ENCODE peak calls at places on chromosomes 2 and 18, in four cellular contexts. One of them, this sample, is unnamed.

GRCh38 chr2:103788875-103789715 is 1027.3 kb downstream of the TMEM182 start:
- DNase-seq in fibroblast of mammary gland: peak
- DNase-seq in cardiac muscle cell: no peak
- DNase-seq in heart left ventricle: peak
- DNase-seq in this sample: no peak

GRCh38 chr2:106956879-106957278 is 70.9 kb upstream of the ST6GAL2 start:
- DNase-seq in fibroblast of mammary gland: peak
- DNase-seq in cardiac muscle cell: peak
- DNase-seq in heart left ventricle: no peak
- DNase-seq in this sample: no peak

GRCh38 chr2:239640210-239640609 is 239.4 kb upstream of the HDAC4 start:
- DNase-seq in fibroblast of mammary gland: no peak
- DNase-seq in cardiac muscle cell: no peak
- DNase-seq in heart left ventricle: no peak
- DNase-seq in this sample: no peak

GRCh38 chr2:15841776-15842554 is 98.4 kb upstream of the MYCN start:
- DNase-seq in fibroblast of mammary gland: no peak
- DNase-seq in cardiac muscle cell: no peak
- DNase-seq in heart left ventricle: no peak
- DNase-seq in this sample: no peak

GRCh38 chr2:36469701-36470100 is 114.1 kb downstream of the CRIM1 start:
- DNase-seq in fibroblast of mammary gland: no peak
- DNase-seq in cardiac muscle cell: no peak
- DNase-seq in heart left ventricle: no peak
- DNase-seq in this sample: no peak

GRCh38 chr18:8701546-8702118 is 3.7 kb upstream of the MTCL1 start:
- DNase-seq in fibroblast of mammary gland: peak
- DNase-seq in cardiac muscle cell: peak
- DNase-seq in heart left ventricle: no peak
- DNase-seq in this sample: no peak

GRCh38 chr2:190843874-190844699 is 36.5 kb upstream of the GLS start:
- DNase-seq in fibroblast of mammary gland: peak
- DNase-seq in cardiac muscle cell: no peak
- DNase-seq in heart left ventricle: no peak
- DNase-seq in this sample: peak

GRCh38 chr2:75709297-75709696 is 1.4 kb downstream of the GCFC2 start:
- DNase-seq in fibroblast of mammary gland: peak
- DNase-seq in cardiac muscle cell: no peak
- DNase-seq in heart left ventricle: no peak
- DNase-seq in this sample: peak

DNA sequence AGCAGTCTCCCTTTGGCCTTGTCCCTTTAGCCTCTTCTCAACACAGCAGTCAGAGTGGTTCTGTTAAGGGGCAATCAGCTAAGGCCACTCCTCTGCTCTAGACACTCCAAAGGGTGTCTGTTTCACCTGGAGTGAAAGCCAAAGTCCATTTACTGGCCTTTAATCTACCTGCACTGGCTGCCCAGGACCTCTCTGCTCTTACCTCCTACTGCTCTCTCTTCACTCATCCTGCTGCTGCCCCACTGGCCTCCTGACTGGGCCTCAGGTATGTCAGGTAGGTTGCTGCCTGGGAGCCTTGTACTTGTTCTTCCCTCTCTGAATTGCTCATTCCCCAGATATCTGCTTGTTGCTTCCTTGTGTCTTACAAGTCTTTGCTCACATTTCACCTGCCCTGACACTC is 68.2 kb downstream of the PIKFYVE start:
- DNase-seq in fibroblast of mammary gland: no peak
- DNase-seq in cardiac muscle cell: no peak
- DNase-seq in heart left ventricle: no peak
- DNase-seq in this sample: no peak
- TF ChIP-seq CTCF in fibroblast of mammary gland: no peak
- TF ChIP-seq CTCF in cardiac muscle cell: no peak
- TF ChIP-seq CTCF in heart left ventricle: no peak
- TF ChIP-seq CTCF in this sample: no peak

DNA sequence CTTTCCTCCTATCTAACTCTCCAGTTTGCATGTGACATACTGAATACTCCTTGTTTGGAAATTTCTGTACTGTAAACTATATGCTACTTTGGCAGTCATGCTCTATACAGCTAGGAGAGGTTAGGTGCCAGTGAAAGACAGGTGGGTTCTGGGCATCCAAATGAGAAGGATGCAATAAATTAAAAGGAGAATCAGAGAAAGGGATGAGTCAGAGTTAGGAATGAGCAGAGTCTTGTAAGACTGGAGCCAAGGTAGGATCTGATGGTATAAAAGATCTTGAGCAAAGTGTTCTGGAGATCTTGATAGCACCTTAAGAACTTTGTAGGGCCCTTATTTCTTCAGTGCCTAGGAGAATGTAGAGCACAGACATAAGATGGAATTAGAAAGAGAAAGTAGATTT is 58.7 kb upstream of the STAM2 start:
- DNase-seq in fibroblast of mammary gland: no peak
- DNase-seq in cardiac muscle cell: no peak
- DNase-seq in heart left ventricle: no peak
- DNase-seq in this sample: no peak
- H3K4me3 ChIP-seq in fibroblast of mammary gland: no peak
- H3K4me3 ChIP-seq in cardiac muscle cell: no peak
- H3K4me3 ChIP-seq in heart left ventricle: no peak
- H3K4me3 ChIP-seq in this sample: no peak

GRCh38 chr2:257842-258241 is 6.0 kb downstream of the SH3YL1 start:
- DNase-seq in fibroblast of mammary gland: no peak
- DNase-seq in cardiac muscle cell: no peak
- DNase-seq in heart left ventricle: no peak
- DNase-seq in this sample: no peak

GRCh38 chr2:255195-255594 is 8.6 kb downstream of the SH3YL1 start:
- DNase-seq in fibroblast of mammary gland: no peak
- DNase-seq in cardiac muscle cell: no peak
- DNase-seq in heart left ventricle: no peak
- DNase-seq in this sample: no peak

GRCh38 chr2:254231-254630 is 9.6 kb downstream of the SH3YL1 start:
- DNase-seq in fibroblast of mammary gland: no peak
- DNase-seq in cardiac muscle cell: no peak
- DNase-seq in heart left ventricle: no peak
- DNase-seq in this sample: no peak

GRCh38 chr2:257429-257828 is 6.4 kb downstream of the SH3YL1 start:
- DNase-seq in fibroblast of mammary gland: no peak
- DNase-seq in cardiac muscle cell: no peak
- DNase-seq in heart left ventricle: no peak
- DNase-seq in this sample: no peak

DNA sequence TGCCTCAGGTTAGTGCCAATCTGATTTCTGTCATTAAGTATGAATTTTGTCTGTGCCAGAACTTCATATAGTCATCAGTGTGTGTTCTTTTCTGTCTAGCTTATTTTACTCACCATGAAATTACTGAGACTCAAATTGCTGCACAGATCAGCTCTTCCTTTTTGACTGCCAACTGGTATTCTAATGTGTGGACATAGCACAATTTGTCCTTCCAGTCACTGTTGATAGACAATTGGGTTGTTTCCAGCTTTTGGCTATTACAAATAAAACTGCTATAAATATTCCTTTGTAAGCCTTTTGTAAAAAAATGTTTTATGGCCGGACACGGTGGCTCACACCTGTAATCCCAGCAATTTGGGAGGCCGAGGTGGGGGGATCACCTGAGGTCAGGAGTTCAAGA is 7.7 kb downstream of the SH3YL1 start:
- DNase-seq in fibroblast of mammary gland: no peak
- DNase-seq in cardiac muscle cell: no peak
- DNase-seq in heart left ventricle: no peak
- DNase-seq in this sample: no peak
- TF ChIP-seq CTCF in fibroblast of mammary gland: no peak
- TF ChIP-seq CTCF in cardiac muscle cell: no peak
- TF ChIP-seq CTCF in heart left ventricle: no peak
- TF ChIP-seq CTCF in this sample: no peak

GRCh38 chr2:99640568-99641215 is 150.9 kb upstream of the REV1 start:
- DNase-seq in fibroblast of mammary gland: no peak
- DNase-seq in cardiac muscle cell: no peak
- DNase-seq in heart left ventricle: no peak
- DNase-seq in this sample: no peak
- H3K4me3 ChIP-seq in fibroblast of mammary gland: no peak
- H3K4me3 ChIP-seq in cardiac muscle cell: no peak
- H3K4me3 ChIP-seq in heart left ventricle: no peak
- H3K4me3 ChIP-seq in this sample: no peak

GRCh38 chr2:229712125-229712524 is 2.2 kb downstream of the DNER start:
- DNase-seq in fibroblast of mammary gland: peak
- DNase-seq in cardiac muscle cell: peak
- DNase-seq in heart left ventricle: no peak
- DNase-seq in this sample: peak
- TF ChIP-seq CTCF in fibroblast of mammary gland: peak
- TF ChIP-seq CTCF in cardiac muscle cell: no peak
- TF ChIP-seq CTCF in heart left ventricle: no peak
- TF ChIP-seq CTCF in this sample: no peak

GRCh38 chr2:182866461-182867369 is at the start of gene FRZB:
- DNase-seq in fibroblast of mammary gland: peak
- DNase-seq in cardiac muscle cell: peak
- DNase-seq in heart left ventricle: peak
- DNase-seq in this sample: no peak
- H3K4me3 ChIP-seq in fibroblast of mammary gland: peak
- H3K4me3 ChIP-seq in cardiac muscle cell: peak
- H3K4me3 ChIP-seq in heart left ventricle: peak
- H3K4me3 ChIP-seq in this sample: peak

DNA sequence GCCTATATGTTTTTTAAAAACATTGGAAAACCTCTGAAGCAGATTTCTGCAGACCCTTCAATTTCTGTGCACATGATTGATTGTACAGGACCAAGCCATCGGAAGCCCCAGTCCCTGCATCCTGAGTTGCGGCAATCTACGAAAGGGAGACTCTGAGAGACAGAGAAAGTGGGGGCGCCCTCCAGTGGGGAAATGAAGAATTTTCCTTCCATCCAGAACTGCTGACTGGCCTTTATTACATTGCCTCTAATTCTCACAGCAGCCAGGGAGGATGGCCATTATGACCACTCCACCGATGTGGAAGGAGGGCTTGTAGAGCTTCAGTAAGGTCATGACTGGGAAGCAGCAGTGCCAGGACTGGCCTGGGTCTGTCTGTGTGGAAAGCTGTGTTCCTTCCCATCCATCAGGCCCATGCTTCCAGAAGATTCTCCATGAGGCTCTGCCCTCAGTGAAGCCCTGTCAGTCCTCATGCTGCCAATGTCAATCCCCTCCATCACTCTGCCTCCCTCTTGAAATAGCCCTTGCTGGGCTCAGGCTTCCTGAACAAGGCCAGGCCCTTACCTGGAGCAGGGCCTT is 20.0 kb upstream of the RESP18 start:
- DNase-seq in fibroblast of mammary gland: peak
- DNase-seq in cardiac muscle cell: peak
- DNase-seq in heart left ventricle: peak
- DNase-seq in this sample: peak
- TF ChIP-seq CTCF in fibroblast of mammary gland: peak
- TF ChIP-seq CTCF in cardiac muscle cell: peak
- TF ChIP-seq CTCF in heart left ventricle: peak
- TF ChIP-seq CTCF in this sample: peak